ENCODE peak calls at places on chromosomes 13 and 19, in four cellular contexts. Z is CD4-positive, alpha-beta T cell; V is CD8-positive, alpha-beta T cell; N is IMR-90. J is an unnamed sample.

GRCh38 chr13:23506821-23507210 is 63.4 kb upstream of the TNFRSF19 start:
- DNase-seq in N (peak), Z (no peak), V (no peak), J (no peak)

GRCh38 chr19:31071157-31071855 is 277.9 kb downstream of the TSHZ3 start:
- DNase-seq in V (no peak), N (no peak), Z (no peak), J (no peak)

GRCh38 chr19:3798137-3798536 is 12.0 kb upstream of the MATK start:
- DNase-seq in N (no peak), Z (no peak), V (no peak), J (no peak)

GRCh38 chr13:84925443-84925842 is 873.8 kb downstream of the SLITRK6 start:
- DNase-seq in V (no peak), Z (no peak), N (peak), J (no peak)

GRCh38 chr19:19062454-19063182 is 1.2 kb upstream of the SLC25A42 start:
- DNase-seq in N (peak), Z (no peak), V (no peak), J (no peak)

GRCh38 chr13:83167203-83167602 is 715.1 kb downstream of the SLITRK1 start:
- DNase-seq in Z (no peak), V (no peak), N (no peak), J (no peak)

GRCh38 chr19:19615086-19615485 is 3.4 kb downstream of the PBX4 start:
- DNase-seq in Z (no peak), V (no peak), N (peak), J (no peak)

GRCh38 chr19:31905980-31906948 is 439.1 kb upstream of the ZNF507 start:
- DNase-seq in V (no peak), Z (no peak), N (no peak), J (no peak)

GRCh38 chr13:94318418-94318817 is 161.1 kb downstream of the DCT start:
- DNase-seq in Z (no peak), V (no peak), N (peak), J (no peak)

GRCh38 chr13:79870123-79870522 is 389.2 kb downstream of the NDFIP2 start:
- DNase-seq in N (peak), Z (no peak), V (no peak), J (no peak)

GRCh38 chr13:46614582-46614981 is 61.6 kb downstream of the LRCH1 start:
- DNase-seq in V (no peak), Z (no peak), N (peak), J (no peak)

GRCh38 chr19:6464070-6464873 is at the start of gene CRB3:
- DNase-seq in Z (peak), V (peak), N (no peak), J (peak)

GRCh38 chr19:58395220-58395978 is at the start of gene RNF225:
- DNase-seq in V (no peak), Z (no peak), N (no peak), J (no peak)

GRCh38 chr13:93226065-93226622 is 463 bp upstream of the GPC6 start:
- DNase-seq in V (no peak), N (no peak), Z (no peak), J (no peak)

GRCh38 chr13:93226623-93227279 is at the start of gene GPC6:
- DNase-seq in V (no peak), N (peak), Z (no peak), J (peak)

GRCh38 chr13:93230466-93230865 is 3.9 kb downstream of the GPC6 start:
- DNase-seq in Z (no peak), V (no peak), N (peak), J (no peak)

GRCh38 chr13:93227280-93227905 is 786 bp downstream of the GPC6 start:
- DNase-seq in V (no peak), Z (no peak), N (peak), J (peak)

GRCh38 chr13:93227906-93228801 is 1.5 kb downstream of the GPC6 start:
- DNase-seq in N (peak), V (no peak), Z (no peak), J (peak)
- TF ChIP-seq CTCF in N (peak), V (no peak), Z (no peak), J (peak)

DNA sequence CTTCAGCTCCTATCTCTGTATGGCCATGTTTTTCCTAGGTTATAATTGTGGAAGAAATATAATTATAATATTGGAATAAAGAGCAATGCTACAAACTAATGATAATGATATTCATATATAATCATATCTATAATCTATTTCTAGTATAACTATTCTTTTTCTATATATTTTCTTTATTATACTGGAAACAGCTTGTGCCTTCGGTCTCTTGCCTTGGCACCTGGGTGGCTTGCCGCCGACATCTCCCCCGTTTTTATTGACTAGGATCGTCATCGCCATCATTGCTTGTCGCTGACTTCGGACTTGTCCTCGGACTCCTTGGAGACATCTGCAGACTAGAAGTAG is 24.2 kb downstream of the ZNF763 start:
- DNase-seq in N (no peak), V (no peak), Z (no peak), J (no peak)
- TF ChIP-seq CTCF in N (no peak), V (no peak), Z (peak), J (no peak)

GRCh38 chr13:38670627-38671026 is 16.2 kb upstream of the FREM2 start:
- DNase-seq in N (peak), Z (no peak), V (no peak), J (no peak)
- TF ChIP-seq CTCF in N (no peak), Z (no peak), V (no peak), J (no peak)

DNA sequence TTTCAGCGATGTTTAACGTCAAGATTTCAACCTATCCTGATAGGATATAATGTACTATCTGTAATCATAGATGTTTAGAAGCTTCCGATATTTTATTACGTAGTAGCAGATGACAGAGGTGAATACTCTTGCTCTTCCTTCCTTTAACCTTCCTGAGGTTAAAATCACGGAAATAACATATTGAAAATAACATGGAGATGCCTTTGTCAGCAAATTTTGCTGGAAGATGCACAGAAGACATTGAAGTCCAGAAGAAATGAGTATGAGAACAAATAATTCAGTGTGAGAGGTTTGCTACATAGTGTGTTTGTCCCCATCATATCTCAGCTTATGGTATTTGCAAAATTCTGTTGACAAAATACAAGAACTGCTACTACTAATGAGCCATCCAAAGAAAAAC is 231.6 kb downstream of the LMO7 start:
- DNase-seq in Z (no peak), V (no peak), N (no peak), J (no peak)
- TF ChIP-seq CTCF in Z (no peak), V (no peak), N (no peak), J (no peak)

GRCh38 chr13:49546559-49546958 is 38.8 kb downstream of the RCBTB1 start:
- DNase-seq in N (no peak), Z (no peak), V (no peak), J (no peak)

GRCh38 chr13:49553888-49554287 is 31.5 kb downstream of the RCBTB1 start:
- DNase-seq in Z (no peak), N (no peak), V (no peak), J (no peak)

GRCh38 chr13:49551245-49551644 is 34.1 kb downstream of the RCBTB1 start:
- DNase-seq in Z (no peak), V (no peak), N (no peak), J (no peak)

GRCh38 chr13:49545661-49546060 is 39.7 kb downstream of the RCBTB1 start:
- DNase-seq in V (no peak), Z (no peak), N (no peak), J (no peak)

DNA sequence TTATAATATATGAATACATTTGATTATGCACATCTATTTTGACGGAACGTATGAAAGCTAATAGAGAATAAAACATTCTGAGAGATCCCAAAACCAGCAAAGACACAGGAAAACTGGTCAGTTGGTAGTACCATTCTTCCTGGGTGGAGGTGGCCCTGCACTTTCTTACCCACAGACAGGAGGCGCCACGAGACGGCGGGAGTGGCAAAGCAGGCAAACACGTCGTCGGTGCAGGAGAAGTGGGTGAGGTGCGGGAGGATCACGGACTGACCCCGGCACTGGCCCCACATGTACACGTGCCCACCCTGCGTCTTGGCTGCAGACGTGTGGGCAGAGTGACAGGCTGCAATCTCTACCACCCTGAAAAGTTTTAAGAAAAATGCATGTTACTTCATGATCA is 36.1 kb downstream of the RCBTB1 start:
- DNase-seq in Z (no peak), N (no peak), V (no peak), J (no peak)
- TF ChIP-seq CTCF in Z (no peak), N (no peak), V (no peak), J (no peak)

DNA sequence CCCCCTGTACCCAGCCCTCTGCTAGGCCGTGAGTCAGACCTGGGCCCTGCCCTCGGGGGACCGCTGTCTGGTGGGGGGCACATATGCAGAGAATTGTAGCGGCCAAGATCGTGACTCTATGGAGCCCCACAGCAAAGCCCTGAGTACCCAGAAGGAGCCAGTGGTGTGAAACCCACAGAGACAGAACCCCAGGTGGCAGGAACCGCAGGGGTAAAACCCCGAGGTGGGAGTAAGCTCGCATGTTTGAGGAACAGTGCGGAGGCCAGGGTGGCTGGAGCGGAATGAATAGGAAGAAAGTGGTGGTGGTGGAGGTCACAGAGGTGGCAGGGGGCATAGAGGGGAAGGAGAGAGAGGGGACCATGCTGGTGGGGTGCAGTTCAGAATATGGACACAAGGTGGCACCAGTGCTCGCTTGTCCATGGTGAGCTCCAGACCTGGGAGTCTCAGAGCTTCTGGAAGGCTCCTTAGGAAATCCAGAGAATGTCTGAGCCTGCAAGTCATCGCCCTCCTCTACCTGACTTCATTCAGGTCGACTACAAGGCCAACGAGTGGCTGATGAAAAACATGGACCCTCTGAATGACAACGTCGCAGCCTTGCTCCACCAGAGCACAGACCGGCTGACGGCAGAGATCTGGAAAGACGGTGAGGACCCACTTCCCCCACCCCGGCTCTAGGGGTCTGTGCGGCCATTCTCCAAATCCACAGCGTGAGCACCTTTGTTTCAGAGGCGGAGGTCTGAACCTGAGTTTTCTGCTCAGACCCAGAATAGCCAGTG is 48.9 kb downstream of the MYH14 start:
- DNase-seq in V (no peak), N (no peak), Z (peak), J (no peak)
- TF ChIP-seq CTCF in V (peak), N (peak), Z (peak), J (peak)

GRCh38 chr13:73849292-73849691 is 284.9 kb downstream of the KLF12 start:
- DNase-seq in Z (no peak), V (no peak), N (peak), J (no peak)
- TF ChIP-seq CTCF in Z (peak), V (peak), N (peak), J (peak)